ENCODE peak calls at places on chromosome 16, in ten cellular contexts. One of them, this sample, is unnamed.

GRCh38 chr16:84916156-84916555 is 95.2 kb downstream of the ZDHHC7 start:
- DNase-seq in frontal cortex: no peak
- DNase-seq in M059J: no peak
- DNase-seq in AML-193: no peak
- DNase-seq in NCI-H1105: no peak
- DNase-seq in RWPE1: no peak
- DNase-seq in HT1080: no peak
- DNase-seq in right lobe of liver: no peak
- DNase-seq in AG04450: no peak
- DNase-seq in AG08395: no peak
- DNase-seq in this sample: no peak

GRCh38 chr16:86396318-86396882 is 113.9 kb upstream of the FOXF1 start:
- DNase-seq in frontal cortex: no peak
- DNase-seq in M059J: peak
- DNase-seq in AML-193: no peak
- DNase-seq in NCI-H1105: no peak
- DNase-seq in RWPE1: no peak
- DNase-seq in HT1080: no peak
- DNase-seq in right lobe of liver: no peak
- DNase-seq in AG04450: peak
- DNase-seq in AG08395: peak
- DNase-seq in this sample: no peak

GRCh38 chr16:70574595-70575271 is 51.1 kb downstream of the SF3B3 start:
- DNase-seq in frontal cortex: no peak
- DNase-seq in M059J: no peak
- DNase-seq in AML-193: no peak
- DNase-seq in NCI-H1105: no peak
- DNase-seq in RWPE1: no peak
- DNase-seq in HT1080: no peak
- DNase-seq in right lobe of liver: no peak
- DNase-seq in AG04450: no peak
- DNase-seq in AG08395: no peak
- DNase-seq in this sample: no peak

GRCh38 chr16:14449790-14450463 is 180.1 kb downstream of the PARN start:
- DNase-seq in frontal cortex: no peak
- DNase-seq in M059J: no peak
- DNase-seq in AML-193: no peak
- DNase-seq in NCI-H1105: no peak
- DNase-seq in RWPE1: no peak
- DNase-seq in HT1080: no peak
- DNase-seq in right lobe of liver: no peak
- DNase-seq in AG04450: no peak
- DNase-seq in AG08395: peak
- DNase-seq in this sample: no peak

GRCh38 chr16:50684823-50685455 is 3.8 kb upstream of the SNX20 start:
- DNase-seq in frontal cortex: no peak
- DNase-seq in M059J: no peak
- DNase-seq in AML-193: peak
- DNase-seq in NCI-H1105: no peak
- DNase-seq in RWPE1: no peak
- DNase-seq in HT1080: no peak
- DNase-seq in right lobe of liver: no peak
- DNase-seq in AG04450: no peak
- DNase-seq in AG08395: no peak
- DNase-seq in this sample: no peak

GRCh38 chr16:9333515-9333914 is 242.1 kb downstream of the HAPSTR1 start:
- DNase-seq in frontal cortex: no peak
- DNase-seq in M059J: no peak
- DNase-seq in AML-193: no peak
- DNase-seq in NCI-H1105: no peak
- DNase-seq in RWPE1: no peak
- DNase-seq in HT1080: no peak
- DNase-seq in right lobe of liver: no peak
- DNase-seq in AG04450: no peak
- DNase-seq in AG08395: no peak
- DNase-seq in this sample: no peak

GRCh38 chr16:84467256-84467655 is 37.2 kb downstream of the MEAK7 start:
- DNase-seq in frontal cortex: no peak
- DNase-seq in M059J: peak
- DNase-seq in AML-193: no peak
- DNase-seq in NCI-H1105: no peak
- DNase-seq in RWPE1: peak
- DNase-seq in HT1080: no peak
- DNase-seq in right lobe of liver: no peak
- DNase-seq in AG04450: no peak
- DNase-seq in AG08395: no peak
- DNase-seq in this sample: no peak

GRCh38 chr16:73000020-73000906 is 47.7 kb downstream of the ZFHX3 start:
- DNase-seq in frontal cortex: peak
- DNase-seq in M059J: peak
- DNase-seq in AML-193: no peak
- DNase-seq in NCI-H1105: no peak
- DNase-seq in RWPE1: no peak
- DNase-seq in HT1080: peak
- DNase-seq in right lobe of liver: no peak
- DNase-seq in AG04450: no peak
- DNase-seq in AG08395: peak
- DNase-seq in this sample: no peak

GRCh38 chr16:30805370-30806169 is 18.6 kb upstream of the ZNF629 start:
- DNase-seq in frontal cortex: peak
- DNase-seq in M059J: peak
- DNase-seq in AML-193: peak
- DNase-seq in NCI-H1105: peak
- DNase-seq in RWPE1: peak
- DNase-seq in HT1080: peak
- DNase-seq in right lobe of liver: peak
- DNase-seq in AG04450: no peak
- DNase-seq in AG08395: peak
- DNase-seq in this sample: peak

GRCh38 chr16:28321700-28322411 is 29.5 kb downstream of the SBK1 start:
- DNase-seq in frontal cortex: peak
- DNase-seq in M059J: no peak
- DNase-seq in AML-193: peak
- DNase-seq in NCI-H1105: no peak
- DNase-seq in RWPE1: peak
- DNase-seq in HT1080: peak
- DNase-seq in right lobe of liver: no peak
- DNase-seq in AG04450: no peak
- DNase-seq in AG08395: peak
- DNase-seq in this sample: no peak

GRCh38 chr16:88072571-88073001 is 121.4 kb downstream of the BANP start:
- DNase-seq in frontal cortex: no peak
- DNase-seq in M059J: no peak
- DNase-seq in AML-193: no peak
- DNase-seq in NCI-H1105: no peak
- DNase-seq in RWPE1: no peak
- DNase-seq in HT1080: no peak
- DNase-seq in right lobe of liver: no peak
- DNase-seq in AG04450: no peak
- DNase-seq in AG08395: no peak
- DNase-seq in this sample: no peak

GRCh38 chr16:75464130-75464918 is at the start of gene TMEM170A:
- DNase-seq in frontal cortex: peak
- DNase-seq in M059J: peak
- DNase-seq in AML-193: peak
- DNase-seq in NCI-H1105: peak
- DNase-seq in RWPE1: peak
- DNase-seq in HT1080: peak
- DNase-seq in right lobe of liver: peak
- DNase-seq in AG04450: peak
- DNase-seq in AG08395: peak
- DNase-seq in this sample: peak

GRCh38 chr16:4461250-4462085 is 13.0 kb downstream of the NMRAL1 start:
- DNase-seq in frontal cortex: no peak
- DNase-seq in M059J: no peak
- DNase-seq in AML-193: no peak
- DNase-seq in NCI-H1105: no peak
- DNase-seq in RWPE1: peak
- DNase-seq in HT1080: no peak
- DNase-seq in right lobe of liver: no peak
- DNase-seq in AG04450: no peak
- DNase-seq in AG08395: no peak
- DNase-seq in this sample: no peak

GRCh38 chr16:17828012-17828411 is 357.3 kb upstream of the XYLT1 start:
- DNase-seq in frontal cortex: no peak
- DNase-seq in M059J: peak
- DNase-seq in AML-193: no peak
- DNase-seq in NCI-H1105: no peak
- DNase-seq in RWPE1: peak
- DNase-seq in HT1080: peak
- DNase-seq in right lobe of liver: no peak
- DNase-seq in AG04450: no peak
- DNase-seq in AG08395: peak
- DNase-seq in this sample: no peak

GRCh38 chr16:87552772-87553171 is 49.5 kb upstream of the JPH3 start:
- DNase-seq in frontal cortex: no peak
- DNase-seq in M059J: peak
- DNase-seq in AML-193: no peak
- DNase-seq in NCI-H1105: no peak
- DNase-seq in RWPE1: peak
- DNase-seq in HT1080: peak
- DNase-seq in right lobe of liver: no peak
- DNase-seq in AG04450: no peak
- DNase-seq in AG08395: no peak
- DNase-seq in this sample: no peak

GRCh38 chr16:14284930-14285541 is 213.9 kb downstream of the MRTFB start:
- DNase-seq in frontal cortex: no peak
- DNase-seq in M059J: peak
- DNase-seq in AML-193: peak
- DNase-seq in NCI-H1105: peak
- DNase-seq in RWPE1: peak
- DNase-seq in HT1080: peak
- DNase-seq in right lobe of liver: peak
- DNase-seq in AG04450: peak
- DNase-seq in AG08395: no peak
- DNase-seq in this sample: no peak

GRCh38 chr16:31276600-31276999 is 16.8 kb downstream of the ITGAM start:
- DNase-seq in frontal cortex: no peak
- DNase-seq in M059J: no peak
- DNase-seq in AML-193: no peak
- DNase-seq in NCI-H1105: no peak
- DNase-seq in RWPE1: no peak
- DNase-seq in HT1080: no peak
- DNase-seq in right lobe of liver: no peak
- DNase-seq in AG04450: no peak
- DNase-seq in AG08395: no peak
- DNase-seq in this sample: no peak

GRCh38 chr16:81517630-81518438 is 73.2 kb downstream of the CMIP start:
- DNase-seq in frontal cortex: no peak
- DNase-seq in M059J: peak
- DNase-seq in AML-193: no peak
- DNase-seq in NCI-H1105: no peak
- DNase-seq in RWPE1: peak
- DNase-seq in HT1080: peak
- DNase-seq in right lobe of liver: no peak
- DNase-seq in AG04450: no peak
- DNase-seq in AG08395: peak
- DNase-seq in this sample: no peak

GRCh38 chr16:55018881-55019280 is 88.2 kb downstream of the IRX5 start:
- DNase-seq in frontal cortex: no peak
- DNase-seq in M059J: no peak
- DNase-seq in AML-193: no peak
- DNase-seq in NCI-H1105: no peak
- DNase-seq in RWPE1: no peak
- DNase-seq in HT1080: no peak
- DNase-seq in right lobe of liver: no peak
- DNase-seq in AG04450: no peak
- DNase-seq in AG08395: no peak
- DNase-seq in this sample: no peak

GRCh38 chr16:27795992-27796614 is 246.2 kb downstream of the KATNIP start:
- DNase-seq in frontal cortex: no peak
- DNase-seq in M059J: peak
- DNase-seq in AML-193: peak
- DNase-seq in NCI-H1105: no peak
- DNase-seq in RWPE1: peak
- DNase-seq in HT1080: peak
- DNase-seq in right lobe of liver: no peak
- DNase-seq in AG04450: no peak
- DNase-seq in AG08395: peak
- DNase-seq in this sample: no peak

GRCh38 chr16:85126731-85127662 is 14.7 kb upstream of the CIBAR2 start:
- DNase-seq in frontal cortex: peak
- DNase-seq in M059J: peak
- DNase-seq in AML-193: no peak
- DNase-seq in NCI-H1105: no peak
- DNase-seq in RWPE1: peak
- DNase-seq in HT1080: peak
- DNase-seq in right lobe of liver: no peak
- DNase-seq in AG04450: peak
- DNase-seq in AG08395: peak
- DNase-seq in this sample: no peak

GRCh38 chr16:85955566-85955965 is 56.6 kb downstream of the IRF8 start:
- DNase-seq in frontal cortex: no peak
- DNase-seq in M059J: no peak
- DNase-seq in AML-193: no peak
- DNase-seq in NCI-H1105: no peak
- DNase-seq in RWPE1: no peak
- DNase-seq in HT1080: no peak
- DNase-seq in right lobe of liver: no peak
- DNase-seq in AG04450: no peak
- DNase-seq in AG08395: no peak
- DNase-seq in this sample: no peak

GRCh38 chr16:11211977-11212818 is 43.8 kb downstream of the SOCS1 start:
- DNase-seq in frontal cortex: no peak
- DNase-seq in M059J: no peak
- DNase-seq in AML-193: no peak
- DNase-seq in NCI-H1105: no peak
- DNase-seq in RWPE1: no peak
- DNase-seq in HT1080: no peak
- DNase-seq in right lobe of liver: no peak
- DNase-seq in AG04450: no peak
- DNase-seq in AG08395: no peak
- DNase-seq in this sample: no peak

GRCh38 chr16:66740010-66740409 is 11.4 kb downstream of the DYNC1LI2 start:
- DNase-seq in frontal cortex: no peak
- DNase-seq in M059J: peak
- DNase-seq in AML-193: peak
- DNase-seq in NCI-H1105: no peak
- DNase-seq in RWPE1: peak
- DNase-seq in HT1080: peak
- DNase-seq in right lobe of liver: no peak
- DNase-seq in AG04450: no peak
- DNase-seq in AG08395: peak
- DNase-seq in this sample: peak

GRCh38 chr16:85114909-85115567 is 2.8 kb upstream of the CIBAR2 start:
- DNase-seq in frontal cortex: peak
- DNase-seq in M059J: peak
- DNase-seq in AML-193: peak
- DNase-seq in NCI-H1105: peak
- DNase-seq in RWPE1: peak
- DNase-seq in HT1080: peak
- DNase-seq in right lobe of liver: peak
- DNase-seq in AG04450: peak
- DNase-seq in AG08395: peak
- DNase-seq in this sample: peak

GRCh38 chr16:10923650-10924214 is 18.5 kb downstream of the DEXI start:
- DNase-seq in frontal cortex: peak
- DNase-seq in M059J: no peak
- DNase-seq in AML-193: no peak
- DNase-seq in NCI-H1105: no peak
- DNase-seq in RWPE1: no peak
- DNase-seq in HT1080: no peak
- DNase-seq in right lobe of liver: peak
- DNase-seq in AG04450: no peak
- DNase-seq in AG08395: peak
- DNase-seq in this sample: no peak

GRCh38 chr16:57152096-57153093 is 33.4 kb downstream of the PSME3IP1 start:
- DNase-seq in frontal cortex: no peak
- DNase-seq in M059J: no peak
- DNase-seq in AML-193: no peak
- DNase-seq in NCI-H1105: no peak
- DNase-seq in RWPE1: no peak
- DNase-seq in HT1080: no peak
- DNase-seq in right lobe of liver: no peak
- DNase-seq in AG04450: no peak
- DNase-seq in AG08395: no peak
- DNase-seq in this sample: no peak

GRCh38 chr16:588639-588888 is 1.3 kb upstream of the RAB40C start:
- DNase-seq in frontal cortex: no peak
- DNase-seq in M059J: peak
- DNase-seq in AML-193: no peak
- DNase-seq in NCI-H1105: no peak
- DNase-seq in RWPE1: no peak
- DNase-seq in HT1080: peak
- DNase-seq in right lobe of liver: no peak
- DNase-seq in AG04450: peak
- DNase-seq in AG08395: no peak
- DNase-seq in this sample: peak

This sample was measured in effector CD4-positive, alpha-beta T cell.